ENCODE peak calls at places on chromosomes 11 and 22, in six cellular contexts. E, U, O, Z, A and K are unnamed samples. For H3K9me3 and H3K4me1, the result is how much of the 10 kb centered on the place peaks cover.

GRCh38 chr11:9838961-9839360 is 175.1 kb downstream of the SWAP70 start:
- DNase-seq in Z (no peak), A (no peak), U (no peak), O (no peak), E (peak), K (peak)

GRCh38 chr11:925496-926301 is at the start of gene AP2A2:
- DNase-seq in A (peak), Z (peak), O (peak), E (peak), U (peak), K (no peak)

GRCh38 chr11:59158206-59159068 is 13.5 kb upstream of the DTX4 start:
- DNase-seq in A (peak), O (no peak), E (peak), U (peak), Z (no peak), K (no peak)

GRCh38 chr11:74837191-74837590 is 88.5 kb downstream of the RNF169 start:
- DNase-seq in U (no peak), A (no peak), Z (no peak), E (no peak), O (no peak), K (no peak)

GRCh38 chr11:100691886-100692285 is 4.8 kb downstream of the ARHGAP42 start:
- DNase-seq in A (no peak), O (no peak), E (no peak), Z (no peak), U (no peak), K (no peak)

GRCh38 chr11:121965330-121965729 is 150.7 kb downstream of the BLID start:
- DNase-seq in O (no peak), Z (peak), A (no peak), U (no peak), E (peak), K (peak)

GRCh38 chr11:128630367-128631230 is 43.2 kb upstream of the ETS1 start:
- DNase-seq in Z (peak), E (peak), A (peak), U (peak), O (peak), K (no peak)

GRCh38 chr11:90701040-90701439 is 478.2 kb upstream of the CHORDC1 start:
- DNase-seq in A (no peak), E (no peak), O (no peak), U (no peak), Z (no peak), K (no peak)

GRCh38 chr11:74443071-74443864 is 24.1 kb downstream of the KCNE3 start:
- DNase-seq in E (peak), A (no peak), U (peak), Z (no peak), O (no peak), K (no peak)

GRCh38 chr22:39966522-39966921 is 6.3 kb downstream of the TMA7B start:
- DNase-seq in E (no peak), A (no peak), O (no peak), U (no peak), Z (no peak), K (no peak)

GRCh38 chr22:27097481-27097880 is 440.1 kb downstream of the MIAT start:
- DNase-seq in A (no peak), Z (no peak), E (no peak), O (no peak), U (no peak), K (no peak)

GRCh38 chr11:5258543-5259262 is 4.1 kb upstream of the HBG2 start:
- DNase-seq in O (no peak), Z (no peak), E (peak), A (no peak), U (no peak), K (no peak)

GRCh38 chr22:48592931-48593330 is 1234.7 kb downstream of the BRD1 start:
- DNase-seq in Z (no peak), U (no peak), A (no peak), E (no peak), O (no peak), K (no peak)

GRCh38 chr22:48592488-48592887 is 1235.2 kb downstream of the BRD1 start:
- DNase-seq in U (no peak), E (no peak), A (no peak), O (no peak), Z (no peak), K (no peak)

GRCh38 chr22:48591286-48592065 is 1236.2 kb downstream of the BRD1 start:
- DNase-seq in Z (no peak), O (no peak), E (no peak), U (no peak), A (no peak), K (no peak)

GRCh38 chr22:48593551-48593950 is 1234.1 kb downstream of the BRD1 start:
- DNase-seq in U (no peak), Z (no peak), O (no peak), A (no peak), E (no peak), K (no peak)

DNA sequence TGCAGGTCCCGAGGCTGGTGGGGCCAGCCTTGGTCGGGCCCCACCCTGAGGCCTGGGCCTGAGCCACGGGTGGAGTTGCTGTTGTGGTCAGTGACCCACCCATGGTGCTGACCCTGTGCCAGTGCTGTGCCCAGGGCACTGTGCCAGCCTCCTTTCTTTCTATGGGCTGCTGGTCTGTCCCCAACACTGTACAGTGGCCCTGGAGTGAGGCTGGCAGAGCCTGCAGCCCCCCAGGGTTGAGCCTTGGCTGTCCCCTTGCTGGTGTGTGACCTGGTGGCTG is 1235.7 kb downstream of the BRD1 start:
- DNase-seq in A (no peak), U (no peak), O (no peak), E (no peak), Z (no peak), K (no peak)
- H3K9me3 ChIP-seq in A (under half), U (under half), O (under half), E (half or more), Z (under half), K (under half)

GRCh38 chr11:73198677-73199076 is 19.4 kb upstream of the P2RY2 start:
- DNase-seq in O (no peak), E (no peak), A (no peak), Z (no peak), U (peak), K (no peak)

GRCh38 chr11:73197348-73197747 is 20.7 kb upstream of the P2RY2 start:
- DNase-seq in Z (no peak), E (no peak), U (no peak), O (peak), A (no peak), K (no peak)

GRCh38 chr11:73195191-73196007 is 22.7 kb upstream of the P2RY2 start:
- DNase-seq in O (no peak), A (no peak), U (no peak), Z (peak), E (peak), K (peak)

GRCh38 chr11:73194593-73194992 is 23.5 kb upstream of the P2RY2 start:
- DNase-seq in Z (peak), E (peak), O (no peak), U (no peak), A (no peak), K (peak)

DNA sequence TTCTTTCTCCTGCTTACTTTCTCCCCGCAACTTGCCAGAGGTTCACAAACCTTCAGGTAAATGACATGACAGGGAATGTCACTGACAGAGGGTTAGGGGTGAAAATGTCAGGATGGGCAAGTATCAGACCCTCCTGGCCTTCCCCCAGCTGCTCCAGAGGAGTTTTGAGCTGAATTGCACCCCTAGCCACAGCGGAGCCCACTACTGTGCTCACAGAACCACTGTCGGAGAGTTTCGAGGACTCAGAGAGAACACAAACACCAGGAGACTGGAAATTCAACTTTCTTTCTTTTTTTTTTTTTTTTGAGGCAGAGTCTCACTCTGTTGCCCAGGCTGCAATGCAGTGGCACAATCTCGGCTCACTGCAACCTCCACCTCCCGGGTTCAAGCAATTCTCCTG is 21.5 kb upstream of the P2RY2 start:
- DNase-seq in U (no peak), A (no peak), O (no peak), Z (peak), E (no peak), K (no peak)
- H3K4me1 ChIP-seq in U (under half), A (under half), O (under half), Z (under half), E (half or more), K (half or more)

GRCh38 chr11:114110948-114111347 is 51.4 kb downstream of the ZBTB16 start:
- DNase-seq in A (no peak), Z (no peak), U (peak), E (no peak), O (no peak), K (no peak)
- H3K4me3 ChIP-seq in A (no peak), Z (no peak), U (no peak), E (no peak), O (no peak), K (no peak)

DNA sequence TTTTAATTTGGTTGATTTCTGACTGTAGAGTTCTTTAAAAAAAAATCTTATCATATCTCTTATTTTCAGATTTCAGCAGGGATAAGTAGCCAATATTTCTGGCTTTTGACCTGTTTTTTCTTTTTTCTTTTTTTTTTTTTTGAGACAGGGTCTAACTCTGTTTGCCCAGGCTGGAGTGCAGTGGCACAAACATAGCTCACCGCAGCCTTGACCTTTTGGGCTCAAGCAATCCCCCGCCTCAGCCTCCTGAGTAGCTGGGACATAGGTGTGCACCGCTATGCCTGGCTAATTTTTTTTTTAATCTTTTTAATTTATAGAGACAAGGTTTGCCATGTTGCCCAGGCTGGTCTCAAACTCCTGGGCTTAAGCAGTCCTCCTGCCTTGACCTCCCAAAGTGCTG is 23.9 kb upstream of the ZBTB44 start:
- DNase-seq in U (no peak), O (no peak), Z (no peak), E (no peak), A (no peak), K (no peak)
- H3K9me3 ChIP-seq in U (under half), O (under half), Z (under half), E (under half), A (under half), K (under half)

DNA sequence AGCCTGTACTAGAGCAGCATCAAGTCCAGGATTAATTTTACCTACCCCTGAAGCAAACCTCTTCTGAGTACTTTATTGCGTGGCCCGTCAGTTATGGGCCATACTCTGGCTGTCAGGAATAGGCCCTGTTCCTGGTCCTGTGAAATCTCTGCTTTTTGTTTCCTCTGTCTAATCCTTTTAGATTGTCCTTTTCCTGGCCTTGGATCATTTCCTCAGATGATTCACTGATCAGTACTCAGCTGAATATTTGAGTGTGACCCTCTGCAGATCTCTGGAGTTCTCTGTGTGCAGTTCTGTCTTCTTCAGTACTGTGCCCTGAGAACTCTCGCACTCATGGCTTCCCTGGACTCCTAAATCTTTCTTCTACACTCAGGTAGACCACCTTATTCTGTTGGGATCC is 123.5 kb downstream of the UVRAG start:
- DNase-seq in O (no peak), Z (no peak), U (no peak), A (no peak), E (no peak), K (no peak)
- H3K4me1 ChIP-seq in O (under half), Z (under half), U (under half), A (under half), E (under half), K (under half)

DNA sequence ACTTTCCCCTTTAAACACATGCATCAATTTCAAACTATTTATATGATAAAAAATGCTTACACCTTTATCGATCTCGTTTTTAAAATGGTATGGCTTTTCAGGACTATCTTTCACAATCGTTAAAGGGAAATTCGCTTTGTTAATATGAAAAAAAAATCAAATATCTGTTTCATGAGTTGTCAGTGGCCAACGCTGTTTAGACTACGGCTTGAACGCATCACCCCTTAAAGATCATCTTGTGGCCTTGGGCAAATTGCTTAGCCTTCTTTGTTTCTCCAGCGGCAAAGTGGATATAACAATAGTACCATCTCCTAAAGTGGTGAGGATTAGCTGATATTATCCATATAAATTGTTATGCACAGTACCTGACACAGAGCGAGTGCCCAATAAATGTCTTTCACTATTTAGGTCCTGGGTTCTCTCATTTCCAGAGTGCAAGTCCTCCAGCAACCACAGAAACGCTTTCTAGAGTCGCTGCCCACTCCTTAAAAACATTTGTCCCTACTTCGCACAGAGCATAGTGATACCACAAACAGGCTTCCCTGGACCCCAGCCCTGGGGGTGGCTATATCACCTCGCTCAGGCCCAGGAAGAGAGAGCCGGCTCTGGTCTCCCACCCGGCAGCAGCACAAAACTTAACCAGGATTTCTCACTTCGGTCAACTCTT is 904 bp downstream of the SLC35F2 start:
- DNase-seq in U (no peak), Z (no peak), A (no peak), O (peak), E (peak), K (no peak)
- H3K4me3 ChIP-seq in U (no peak), Z (peak), A (peak), O (peak), E (peak), K (peak)

GRCh38 chr22:47678048-47678447 is 915.6 kb downstream of the TBC1D22A start:
- DNase-seq in U (no peak), A (no peak), Z (no peak), E (no peak), O (no peak), K (no peak)

GRCh38 chr22:47686594-47687363 is 924.3 kb downstream of the TBC1D22A start:
- DNase-seq in E (no peak), A (no peak), U (no peak), O (no peak), Z (no peak), K (no peak)

GRCh38 chr22:47676685-47677084 is 914.2 kb downstream of the TBC1D22A start:
- DNase-seq in Z (no peak), O (no peak), A (no peak), E (no peak), U (no peak), K (no peak)

GRCh38 chr22:47678667-47679287 is 916.3 kb downstream of the TBC1D22A start:
- DNase-seq in O (no peak), E (no peak), A (no peak), Z (no peak), U (no peak), K (no peak)

DNA sequence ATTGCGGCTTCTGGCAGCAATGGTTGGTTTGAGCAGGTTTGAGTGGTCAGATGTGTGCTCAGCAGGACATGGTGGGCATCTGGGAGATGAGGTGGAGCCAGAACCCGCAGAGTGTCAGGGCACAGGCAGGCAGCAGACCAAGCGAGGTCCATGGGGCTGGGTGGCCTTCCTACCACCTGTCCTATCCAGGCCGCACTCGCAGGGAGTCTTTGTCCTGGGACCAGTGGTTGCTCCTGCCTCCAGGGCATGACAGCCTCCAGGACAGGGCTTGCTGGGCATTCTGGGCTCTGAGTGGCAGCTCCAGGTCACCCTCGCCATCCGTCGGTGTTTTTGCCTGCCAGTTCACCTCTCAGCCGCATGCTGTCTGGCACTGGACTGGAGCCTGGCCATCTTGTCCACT is 919.3 kb downstream of the TBC1D22A start:
- DNase-seq in E (no peak), A (no peak), Z (no peak), U (no peak), O (no peak), K (no peak)
- H3K9me3 ChIP-seq in E (under half), A (under half), Z (under half), U (under half), O (under half), K (under half)

DNA sequence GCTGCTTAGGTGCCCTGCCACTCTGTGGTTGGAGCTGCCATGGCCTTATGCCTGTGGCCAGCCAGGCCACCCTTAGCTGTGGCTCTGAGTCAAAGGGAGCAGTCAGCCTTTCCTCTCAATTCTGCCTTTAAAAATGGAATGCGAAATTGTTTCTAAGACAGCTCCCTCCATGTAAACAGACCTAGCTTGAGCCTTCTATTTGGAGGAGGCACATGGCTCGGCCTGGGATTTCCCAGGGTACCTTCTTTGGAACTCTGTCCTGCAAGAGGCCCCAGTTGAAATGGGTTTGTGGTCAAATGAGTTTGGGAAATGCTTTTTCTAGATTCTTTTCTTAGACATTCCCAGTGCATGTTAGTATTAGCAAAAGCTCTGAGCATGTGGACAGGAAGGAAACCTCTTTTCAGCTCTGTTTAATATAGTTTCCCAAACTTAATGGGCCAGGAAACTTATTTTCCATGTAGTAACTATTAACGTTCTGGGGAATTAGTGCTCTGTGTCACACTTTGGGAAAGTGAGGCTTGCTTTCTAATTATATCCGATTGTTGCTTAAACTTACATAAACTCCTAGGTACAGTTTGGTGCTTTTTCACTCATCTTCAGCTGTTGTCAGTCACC is 7.8 kb downstream of the PHOX2A start:
- DNase-seq in U (peak), Z (no peak), A (no peak), E (no peak), O (no peak), K (no peak)
- H3K4me1 ChIP-seq in U (under half), Z (under half), A (under half), E (under half), O (under half), K (under half)